ENCODE peak calls at places on chromosomes 7 and 10, in five cellular contexts. E is kidney; T is cerebellar cortex; D is stimulated activated CD8-positive, alpha-beta memory T cell treated with anti-CD3 and anti-CD28 coated beads, Interleukin-2, amount 100 ng/mL, for 48 hours; B is MM.1S. V is an unnamed sample.

GRCh38 chr7:69903410-69903809 is 305.1 kb downstream of the AUTS2 start:
- DNase-seq in E (no peak), B (no peak), D (no peak), T (no peak), V (no peak)

GRCh38 chr7:158272509-158273137 is 315.0 kb downstream of the PTPRN2 start:
- DNase-seq in T (no peak), E (no peak), D (no peak), B (no peak), V (no peak)

GRCh38 chr10:129961274-129961839 is 2.7 kb downstream of the EBF3 start:
- DNase-seq in E (no peak), T (no peak), B (no peak), D (no peak), V (no peak)

GRCh38 chr10:22851865-22852239 is 76.0 kb upstream of the ARMC3 start:
- DNase-seq in D (no peak), B (no peak), T (no peak), E (no peak), V (no peak)

GRCh38 chr10:43212043-43212721 is 54.7 kb downstream of the RASGEF1A start:
- DNase-seq in B (no peak), E (peak), T (no peak), D (no peak), V (no peak)

GRCh38 chr7:65946895-65947294 is 35.1 kb downstream of the GUSB start:
- DNase-seq in D (no peak), B (no peak), E (no peak), T (no peak), V (no peak)

GRCh38 chr10:83988435-83988834 is 150.9 kb upstream of the GHITM start:
- DNase-seq in T (no peak), E (no peak), B (no peak), D (no peak), V (no peak)

GRCh38 chr10:28279878-28280277 is 23.0 kb downstream of the MPP7 start:
- DNase-seq in D (no peak), E (no peak), T (no peak), B (no peak), V (no peak)

GRCh38 chr10:122307669-122308486 is 36.8 kb downstream of the BTBD16 start:
- DNase-seq in D (no peak), T (peak), E (peak), B (no peak), V (no peak)

GRCh38 chr10:131311661-131312260 is at the start of gene TCERG1L:
- DNase-seq in T (no peak), E (peak), B (no peak), D (no peak), V (peak)

V was measured in upper lobe of left lung.